ENCODE peak calls at places on chromosomes 7 and 10, in four cellular contexts. Z, B, G and H are unnamed samples.

GRCh38 chr7:30027065-30027456 is 559 bp upstream of the FKBP14 start:
- DNase-seq in Z (peak; percentile 29), B (no peak), G (no peak), H (no peak)

GRCh38 chr7:47571355-47572100 is 10.4 kb downstream of the TNS3 start:
- DNase-seq in Z (peak; percentile 64), B (no peak), G (no peak), H (peak; percentile 82)

GRCh38 chr7:6266699-6267098 is 5.7 kb downstream of the CYTH3 start:
- DNase-seq in Z (no peak), B (no peak), G (no peak), H (no peak)

GRCh38 chr10:114100848-114101741 is 57.4 kb downstream of the ADRB1 start:
- DNase-seq in Z (peak; percentile 48), B (no peak), G (peak; percentile 34), H (no peak)

GRCh38 chr10:52992569-52992968 is 220.0 kb upstream of the MBL2 start:
- DNase-seq in Z (no peak), B (no peak), G (no peak), H (no peak)

GRCh38 chr7:23449941-23450340 is 20.4 kb downstream of the IGF2BP3 start:
- DNase-seq in Z (no peak), B (no peak), G (no peak), H (no peak)

GRCh38 chr7:45921699-45922519 is 837 bp upstream of the IGFBP3 start:
- DNase-seq in Z (peak; percentile 73), B (no peak), G (peak; percentile 65), H (peak; percentile 54)

GRCh38 chr10:126153686-126154628 is 234.3 kb downstream of the ADAM12 start:
- DNase-seq in Z (no peak), B (no peak), G (no peak), H (no peak)

GRCh38 chr10:102752934-102753664 is 9.4 kb downstream of the WBP1L start:
- DNase-seq in Z (peak; percentile 49), B (no peak), G (peak; percentile 67), H (peak; percentile 50)

GRCh38 chr10:104300736-104301292 is 31.8 kb downstream of the GSTO2 start:
- DNase-seq in Z (peak; percentile 83), B (no peak), G (no peak), H (peak; percentile 98)

GRCh38 chr10:132884691-132885271 is 57.6 kb downstream of the CFAP46 start:
- DNase-seq in Z (no peak), B (no peak), G (no peak), H (no peak)

GRCh38 chr7:9955138-9955537 is 1018.5 kb upstream of the PHF14 start:
- DNase-seq in Z (no peak), B (no peak), G (no peak), H (no peak)

GRCh38 chr7:44959433-44959951 is 19.3 kb downstream of the MYO1G start:
- DNase-seq in Z (peak; percentile 28), B (no peak), G (no peak), H (peak; percentile 28)

GRCh38 chr7:19665399-19666008 is 43.3 kb downstream of the POLR1F start:
- DNase-seq in Z (peak; percentile 39), B (no peak), G (peak; percentile 52), H (peak; percentile 33)

GRCh38 chr10:75622503-75622902 is 191.1 kb downstream of the LRMDA start:
- DNase-seq in Z (no peak), B (no peak), G (no peak), H (no peak)

GRCh38 chr10:22831586-22831985 is 96.3 kb upstream of the ARMC3 start:
- DNase-seq in Z (no peak), B (no peak), G (no peak), H (peak; percentile 43)

GRCh38 chr7:136134503-136134902 is 157.3 kb upstream of the MTPN start:
- DNase-seq in Z (no peak), B (no peak), G (peak; percentile 88), H (peak; percentile 65)

GRCh38 chr7:128869138-128869943 is 6.7 kb downstream of the ATP6V1F start:
- DNase-seq in Z (peak; percentile 87), B (peak; percentile 69), G (peak; percentile 65), H (no peak)

GRCh38 chr10:102347236-102347828 is 48.2 kb upstream of the NFKB2 start:
- DNase-seq in Z (peak; percentile 45), B (no peak), G (peak; percentile 36), H (peak; percentile 49)

GRCh38 chr7:132592238-132592946 is 16.1 kb upstream of the PLXNA4 start:
- DNase-seq in Z (peak; percentile 57), B (no peak), G (no peak), H (no peak)